ENCODE peak calls at places on chromosomes 16 and 17, in seven cellular contexts. K is HFFc6, B is BJ, C is keratinocyte, I is Caco-2, X is fibroblast of mammary gland, V is stomach. F is an unnamed sample.

GRCh38 chr16:85553436-85554113 is 59.5 kb upstream of the GSE1 start:
- DNase-seq in K (no peak), V (peak; percentile 79), B (no peak), C (no peak), I (peak; percentile 93), X (peak; percentile 50), F (peak; percentile 68)

GRCh38 chr17:7211512-7212277 is 7.9 kb downstream of the DLG4 start:
- DNase-seq in V (no peak), I (no peak), C (no peak), B (no peak), X (no peak), K (no peak), F (no peak)

GRCh38 chr17:12839042-12839441 is 49.7 kb downstream of the ARHGAP44 start:
- DNase-seq in B (no peak), C (no peak), X (no peak), K (no peak), V (no peak), I (no peak), F (no peak)

GRCh38 chr17:67652433-67652832 is 65.3 kb upstream of the NOL11 start:
- DNase-seq in X (no peak), V (no peak), C (no peak), I (no peak), K (no peak), B (no peak), F (no peak)

GRCh38 chr16:9499921-9500593 is 408.6 kb downstream of the HAPSTR1 start:
- DNase-seq in V (no peak), I (no peak), K (no peak), B (no peak), C (no peak), X (no peak), F (no peak)

GRCh38 chr16:25693621-25694020 is 1.9 kb downstream of the HS3ST4 start:
- DNase-seq in B (no peak), I (no peak), X (no peak), K (no peak), C (no peak), V (no peak), F (no peak)

GRCh38 chr16:46785076-46785845 is 37.1 kb upstream of the MYLK3 start:
- DNase-seq in X (no peak), I (peak; percentile 23), C (no peak), B (no peak), K (no peak), V (no peak), F (no peak)

GRCh38 chr17:1617620-1618174 is 10.9 kb downstream of the SLC43A2 start:
- DNase-seq in I (no peak), V (peak; percentile 52), B (no peak), C (peak; percentile 74), X (peak; percentile 79), K (no peak), F (no peak)

GRCh38 chr17:16215965-16216316 is 607 bp upstream of the NCOR1 start:
- DNase-seq in K (no peak), B (no peak), I (no peak), X (peak; percentile 68), C (no peak), V (no peak), F (no peak)

GRCh38 chr17:67137860-67138259 is 93.5 kb downstream of the CACNG1 start:
- DNase-seq in K (no peak), X (no peak), V (no peak), B (no peak), C (no peak), I (no peak), F (no peak)

GRCh38 chr16:30951785-30952184 is 2.9 kb downstream of the ORAI3 start:
- DNase-seq in X (peak; percentile 75), C (no peak), I (no peak), B (no peak), V (peak; percentile 81), K (no peak), F (no peak)

GRCh38 chr16:27561216-27561615 is 11.3 kb downstream of the KATNIP start:
- DNase-seq in K (no peak), B (no peak), V (no peak), C (no peak), I (no peak), X (no peak), F (no peak)

GRCh38 chr16:80924372-80924978 is 82.2 kb downstream of the CMC2 start:
- DNase-seq in I (peak; percentile 49), X (peak; percentile 61), V (peak; percentile 80), K (peak; percentile 37), B (no peak), C (no peak), F (peak; percentile 31)

GRCh38 chr16:88535181-88535856 is 34.9 kb upstream of the ZC3H18 start:
- DNase-seq in B (no peak), K (no peak), I (no peak), C (no peak), X (no peak), V (no peak), F (no peak)

GRCh38 chr17:48748728-48749566 is 20.4 kb upstream of the HOXB13 start:
- DNase-seq in X (no peak), B (no peak), V (no peak), I (no peak), K (no peak), C (no peak), F (no peak)

GRCh38 chr17:17836250-17836817 is 452 bp downstream of the SREBF1 start:
- DNase-seq in K (peak; percentile 91), C (peak; percentile 89), I (peak; percentile 99), V (peak; percentile 99), B (peak; percentile 58), X (peak; percentile 91), F (peak; percentile 97)
- TF ChIP-seq CTCF in K (no peak), C (no peak), I (no peak), V (no peak), B (no peak), X (no peak), F (no peak)

GRCh38 chr17:50149425-50150353 is 788 bp downstream of the PPP1R9B start:
- DNase-seq in K (no peak), V (peak; percentile 77), B (no peak), C (no peak), I (peak; percentile 89), X (peak; percentile 52), F (peak; percentile 52)
- TF ChIP-seq CTCF in K (peak; percentile 15), V (no peak), B (no peak), C (no peak), I (peak; percentile 31), X (no peak), F (no peak)

GRCh38 chr17:76351526-76352071 is 2.1 kb downstream of the PRPSAP1 start:
- DNase-seq in K (no peak), B (no peak), C (no peak), I (no peak), X (no peak), V (no peak), F (no peak)

GRCh38 chr17:76353004-76353598 is 615 bp downstream of the PRPSAP1 start:
- DNase-seq in I (peak; percentile 52), V (peak; percentile 34), X (no peak), B (no peak), K (no peak), C (no peak), F (no peak)

GRCh38 chr17:76354747-76355310 is 1.1 kb upstream of the PRPSAP1 start:
- DNase-seq in I (no peak), C (no peak), B (no peak), K (no peak), V (no peak), X (no peak), F (no peak)

GRCh38 chr17:76354317-76354729 is 607 bp upstream of the PRPSAP1 start:
- DNase-seq in B (no peak), C (no peak), K (no peak), X (no peak), I (no peak), V (no peak), F (no peak)

DNA sequence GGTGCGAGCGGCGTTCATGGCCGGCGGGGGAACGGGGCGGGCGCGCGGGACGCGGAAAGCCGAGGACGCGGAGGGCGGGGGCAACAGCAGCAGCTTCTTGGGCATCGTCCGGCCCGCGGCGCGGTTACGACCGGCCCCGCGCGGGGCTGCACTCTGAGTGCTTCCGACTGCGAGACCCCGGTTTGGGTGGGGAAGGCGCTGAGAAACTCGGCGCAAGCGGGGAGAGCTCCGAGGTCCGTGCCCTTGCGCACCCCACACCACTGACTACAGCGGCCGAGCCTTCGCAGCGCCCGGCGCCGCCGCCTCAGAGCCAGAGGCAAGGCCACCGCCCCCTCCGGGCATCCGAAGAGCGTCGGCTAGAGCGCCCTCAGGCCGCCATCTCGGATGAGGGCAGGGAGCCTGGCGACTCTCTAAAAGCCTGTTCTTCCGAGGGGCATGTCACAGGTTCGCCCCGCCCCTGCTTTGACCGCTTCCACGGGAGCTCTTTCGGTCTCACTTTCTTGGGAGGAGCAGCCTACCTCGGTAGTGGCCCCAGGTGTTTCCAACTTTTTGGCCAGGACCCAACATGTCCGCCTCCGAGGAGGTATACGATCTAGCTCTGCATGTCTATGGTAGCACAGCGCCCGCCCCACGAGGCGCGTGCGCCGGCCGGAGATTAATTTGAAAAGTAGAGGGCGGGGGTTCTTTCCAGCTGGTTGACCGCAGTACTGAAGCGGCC is at the start of gene PRPSAP1:
- DNase-seq in I (peak; percentile 91), V (peak; percentile 88), K (peak; percentile 76), C (peak; percentile 76), X (peak; percentile 87), B (no peak), F (peak; percentile 70)
- TF ChIP-seq CTCF in I (peak; percentile 49), V (peak; percentile 22), K (peak; percentile 76), C (no peak), X (peak; percentile 45), B (peak; percentile 80), F (peak; percentile 47)

DNA sequence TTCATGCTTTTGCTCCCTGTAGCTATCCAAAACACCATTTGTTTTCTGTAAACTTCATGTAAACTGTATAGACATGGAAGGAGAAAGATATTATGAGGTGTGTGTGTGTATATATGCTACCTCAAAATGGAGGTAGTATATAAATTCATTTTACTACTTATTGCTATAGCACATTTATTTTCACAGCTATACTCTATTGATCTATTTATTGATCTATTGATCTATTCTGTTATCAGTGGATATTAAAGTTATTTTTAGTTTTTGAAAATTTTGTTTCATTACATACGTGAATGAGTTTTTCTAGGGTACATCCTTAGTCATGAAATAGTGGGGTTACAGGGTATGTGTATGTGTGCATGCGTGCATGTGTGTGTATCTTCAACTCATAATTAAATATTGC is 15.5 kb downstream of the ZNRF1 start:
- DNase-seq in B (no peak), I (no peak), K (no peak), C (no peak), V (no peak), X (no peak), F (no peak)
- TF ChIP-seq CTCF in B (no peak), I (no peak), K (no peak), C (no peak), V (no peak), X (no peak), F (no peak)

GRCh38 chr16:4693296-4693955 is at the start of gene NUDT16L1:
- DNase-seq in I (peak; percentile 97), V (peak; percentile 98), C (peak; percentile 40), K (peak; percentile 92), B (peak; percentile 70), X (peak; percentile 87), F (peak; percentile 96)
- TF ChIP-seq CTCF in I (no peak), V (peak; percentile 32), C (no peak), K (peak; percentile 64), B (no peak), X (no peak), F (peak; percentile 35)